ENCODE peak calls at places on chromosomes 5 and 9, in eight cellular contexts. One of them, this sample, is unnamed.
A peak's percentile ranks its signal among the peaks of the same experiment; 100 is the strongest.

GRCh38 chr5:3118321-3118720 is 366.8 kb upstream of the IRX2 start:
- DNase-seq in OCI-LY7: no peak
- DNase-seq in A549: no peak
- DNase-seq in stimulated activated naive CD4-positive, alpha-beta T cell: no peak
- DNase-seq in posterior vena cava: no peak
- DNase-seq in caudate nucleus: no peak
- DNase-seq in stimulated activated CD4-positive, alpha-beta T cell treated with anti-CD3 and anti-CD28 coated beads, Interleukin-15, amount 100 ng/mL, for 48 hours: no peak
- DNase-seq in HTR-8/SVneo: no peak
- DNase-seq in this sample: no peak

GRCh38 chr5:78662323-78662722 is 13.8 kb upstream of the LHFPL2 start:
- DNase-seq in posterior vena cava: no peak
- DNase-seq in stimulated activated CD4-positive, alpha-beta T cell treated with anti-CD3 and anti-CD28 coated beads, Interleukin-15, amount 100 ng/mL, for 48 hours: no peak
- DNase-seq in caudate nucleus: no peak
- DNase-seq in OCI-LY7: no peak
- DNase-seq in A549: no peak
- DNase-seq in stimulated activated naive CD4-positive, alpha-beta T cell: no peak
- DNase-seq in HTR-8/SVneo: no peak
- DNase-seq in this sample: no peak

GRCh38 chr9:129140397-129141065 is 29.3 kb downstream of the PTPA start:
- DNase-seq in posterior vena cava: no peak
- DNase-seq in stimulated activated naive CD4-positive, alpha-beta T cell: no peak
- DNase-seq in HTR-8/SVneo: no peak
- DNase-seq in OCI-LY7: peak; percentile 42
- DNase-seq in A549: peak; percentile 35
- DNase-seq in caudate nucleus: no peak
- DNase-seq in stimulated activated CD4-positive, alpha-beta T cell treated with anti-CD3 and anti-CD28 coated beads, Interleukin-15, amount 100 ng/mL, for 48 hours: peak; percentile 10
- DNase-seq in this sample: no peak

GRCh38 chr5:177478711-177479646 is 5.5 kb upstream of the DBN1 start:
- DNase-seq in stimulated activated CD4-positive, alpha-beta T cell treated with anti-CD3 and anti-CD28 coated beads, Interleukin-15, amount 100 ng/mL, for 48 hours: no peak
- DNase-seq in OCI-LY7: no peak
- DNase-seq in posterior vena cava: peak; percentile 96
- DNase-seq in A549: no peak
- DNase-seq in caudate nucleus: no peak
- DNase-seq in stimulated activated naive CD4-positive, alpha-beta T cell: no peak
- DNase-seq in HTR-8/SVneo: no peak
- DNase-seq in this sample: no peak

GRCh38 chr9:10438955-10439354 is 173.8 kb downstream of the PTPRD start:
- DNase-seq in stimulated activated CD4-positive, alpha-beta T cell treated with anti-CD3 and anti-CD28 coated beads, Interleukin-15, amount 100 ng/mL, for 48 hours: no peak
- DNase-seq in OCI-LY7: no peak
- DNase-seq in posterior vena cava: no peak
- DNase-seq in HTR-8/SVneo: no peak
- DNase-seq in stimulated activated naive CD4-positive, alpha-beta T cell: no peak
- DNase-seq in A549: no peak
- DNase-seq in caudate nucleus: no peak
- DNase-seq in this sample: no peak

GRCh38 chr5:14816999-14817761 is 54.4 kb downstream of the ANKH start:
- DNase-seq in stimulated activated naive CD4-positive, alpha-beta T cell: no peak
- DNase-seq in caudate nucleus: no peak
- DNase-seq in HTR-8/SVneo: peak; percentile 40
- DNase-seq in OCI-LY7: no peak
- DNase-seq in stimulated activated CD4-positive, alpha-beta T cell treated with anti-CD3 and anti-CD28 coated beads, Interleukin-15, amount 100 ng/mL, for 48 hours: peak; percentile 54
- DNase-seq in posterior vena cava: peak; percentile 82
- DNase-seq in A549: no peak
- DNase-seq in this sample: no peak

GRCh38 chr9:14349141-14349817 is 35.3 kb upstream of the NFIB start:
- DNase-seq in posterior vena cava: no peak
- DNase-seq in stimulated activated CD4-positive, alpha-beta T cell treated with anti-CD3 and anti-CD28 coated beads, Interleukin-15, amount 100 ng/mL, for 48 hours: no peak
- DNase-seq in A549: no peak
- DNase-seq in HTR-8/SVneo: no peak
- DNase-seq in OCI-LY7: no peak
- DNase-seq in stimulated activated naive CD4-positive, alpha-beta T cell: no peak
- DNase-seq in caudate nucleus: no peak
- DNase-seq in this sample: no peak

GRCh38 chr9:132774886-132775285 is 103.2 kb downstream of the AK8 start:
- DNase-seq in OCI-LY7: no peak
- DNase-seq in HTR-8/SVneo: no peak
- DNase-seq in posterior vena cava: no peak
- DNase-seq in caudate nucleus: no peak
- DNase-seq in stimulated activated naive CD4-positive, alpha-beta T cell: no peak
- DNase-seq in A549: no peak
- DNase-seq in stimulated activated CD4-positive, alpha-beta T cell treated with anti-CD3 and anti-CD28 coated beads, Interleukin-15, amount 100 ng/mL, for 48 hours: no peak
- DNase-seq in this sample: no peak

GRCh38 chr9:133768859-133769510 is 30.8 kb upstream of the SARDH start:
- DNase-seq in stimulated activated naive CD4-positive, alpha-beta T cell: no peak
- DNase-seq in HTR-8/SVneo: no peak
- DNase-seq in stimulated activated CD4-positive, alpha-beta T cell treated with anti-CD3 and anti-CD28 coated beads, Interleukin-15, amount 100 ng/mL, for 48 hours: no peak
- DNase-seq in caudate nucleus: no peak
- DNase-seq in posterior vena cava: peak; percentile 71
- DNase-seq in A549: peak; percentile 25
- DNase-seq in OCI-LY7: no peak
- DNase-seq in this sample: no peak

GRCh38 chr5:172775326-172776234 is 4.6 kb upstream of the DUSP1 start:
- DNase-seq in posterior vena cava: peak; percentile 97
- DNase-seq in stimulated activated CD4-positive, alpha-beta T cell treated with anti-CD3 and anti-CD28 coated beads, Interleukin-15, amount 100 ng/mL, for 48 hours: no peak
- DNase-seq in OCI-LY7: no peak
- DNase-seq in stimulated activated naive CD4-positive, alpha-beta T cell: no peak
- DNase-seq in caudate nucleus: no peak
- DNase-seq in HTR-8/SVneo: no peak
- DNase-seq in A549: peak; percentile 94
- DNase-seq in this sample: no peak